ENCODE peak calls at places on chromosomes 3 and 15, in five cellular contexts. L is neuronal stem cell, D is IMR-90, Z is trophoblast cell, M is H1. A is an unnamed sample.

GRCh38 chr3:120410541-120410940 is 40.3 kb downstream of the FSTL1 start:
- DNase-seq in L (no peak), D (no peak), Z (no peak), M (no peak), A (no peak)

GRCh38 chr15:61653110-61653509 is 407.1 kb downstream of the VPS13C start:
- DNase-seq in L (no peak), D (no peak), Z (no peak), M (no peak), A (no peak)

GRCh38 chr3:20073683-20074082 is 33.4 kb downstream of the KAT2B start:
- DNase-seq in L (no peak), D (no peak), Z (peak; percentile 45), M (no peak), A (peak; percentile 55)

GRCh38 chr3:36227982-36228381 is 152.3 kb upstream of the STAC start:
- DNase-seq in L (no peak), D (no peak), Z (no peak), M (no peak), A (no peak)

GRCh38 chr3:120418866-120419490 is 31.8 kb downstream of the FSTL1 start:
- DNase-seq in L (peak; percentile 41), D (no peak), Z (no peak), M (no peak), A (peak; percentile 51)

GRCh38 chr3:152308475-152308844 is 39.7 kb downstream of the MBNL1 start:
- DNase-seq in L (no peak), D (no peak), Z (no peak), M (no peak), A (no peak)

GRCh38 chr3:152768478-152768877 is 66.5 kb upstream of the P2RY1 start:
- DNase-seq in L (no peak), D (no peak), Z (no peak), M (no peak), A (no peak)

GRCh38 chr3:88936837-88937236 is 170.6 kb upstream of the EPHA3 start:
- DNase-seq in L (no peak), D (no peak), Z (no peak), M (no peak), A (no peak)

GRCh38 chr3:168889666-168890065 is 773.8 kb downstream of the MECOM start:
- DNase-seq in L (no peak), D (no peak), Z (peak; percentile 28), M (no peak), A (no peak)

GRCh38 chr3:47629770-47630169 is 51.1 kb upstream of the CSPG5 start:
- DNase-seq in L (no peak), D (no peak), Z (no peak), M (no peak), A (no peak)

GRCh38 chr3:53705774-53706173 is 140.4 kb downstream of the CHDH start:
- DNase-seq in L (no peak), D (no peak), Z (no peak), M (peak; percentile 35), A (no peak)

GRCh38 chr3:190319660-190320059 is 2.6 kb downstream of the CLDN1 start:
- DNase-seq in L (no peak), D (peak; percentile 67), Z (no peak), M (no peak), A (no peak)

GRCh38 chr3:191321019-191321767 is 8.0 kb upstream of the CCDC50 start:
- DNase-seq in L (no peak), D (no peak), Z (peak; percentile 12), M (no peak), A (no peak)

GRCh38 chr3:187291512-187292132 is at the start of gene MASP1:
- DNase-seq in L (peak; percentile 27), D (peak; percentile 38), Z (no peak), M (no peak), A (peak; percentile 73)

GRCh38 chr15:31262901-31263671 is 63.5 kb upstream of the KLF13 start:
- DNase-seq in L (no peak), D (peak; percentile 7), Z (peak; percentile 43), M (peak; percentile 35), A (no peak)

GRCh38 chr3:72579191-72579580 is 269.1 kb downstream of the SHQ1 start:
- DNase-seq in L (no peak), D (no peak), Z (no peak), M (no peak), A (no peak)

GRCh38 chr15:95086543-95087252 is 855.3 kb downstream of the MCTP2 start:
- DNase-seq in L (no peak), D (peak; percentile 76), Z (no peak), M (no peak), A (peak; percentile 79)

GRCh38 chr3:186121271-186121670 is 12.4 kb upstream of the ETV5 start:
- DNase-seq in L (no peak), D (no peak), Z (no peak), M (no peak), A (no peak)

GRCh38 chr3:178562869-178563232 is 26.6 kb downstream of the KCNMB2 start:
- DNase-seq in L (no peak), D (no peak), Z (no peak), M (no peak), A (peak; percentile 23)

GRCh38 chr3:128068156-128068620 is 16.0 kb downstream of the SEC61A1 start:
- DNase-seq in L (peak; percentile 50), D (peak; percentile 55), Z (peak; percentile 59), M (peak; percentile 58), A (peak; percentile 66)

GRCh38 chr15:78343431-78343830 is 3.3 kb downstream of the CRABP1 start:
- DNase-seq in L (no peak), D (no peak), Z (no peak), M (no peak), A (no peak)

GRCh38 chr15:28861031-28861534 is 12.6 kb upstream of the GOLGA6L7 start:
- DNase-seq in L (no peak), D (peak; percentile 8), Z (no peak), M (no peak), A (peak; percentile 7)

GRCh38 chr15:52783191-52783829 is 6.8 kb downstream of the ONECUT1 start:
- DNase-seq in L (peak; percentile 85), D (no peak), Z (peak; percentile 13), M (peak; percentile 84), A (no peak)

GRCh38 chr15:88476635-88477038 is 9.1 kb downstream of the MRPS11 start:
- DNase-seq in L (no peak), D (peak; percentile 55), Z (peak; percentile 65), M (no peak), A (peak; percentile 63)

GRCh38 chr15:53213336-53213735 is 423.2 kb upstream of the ONECUT1 start:
- DNase-seq in L (no peak), D (no peak), Z (no peak), M (no peak), A (no peak)

GRCh38 chr15:71220828-71221227 is 105.6 kb downstream of the THSD4 start:
- DNase-seq in L (no peak), D (no peak), Z (no peak), M (no peak), A (no peak)

GRCh38 chr3:70176224-70176623 is 136.2 kb downstream of the MDFIC2 start:
- DNase-seq in L (no peak), D (no peak), Z (no peak), M (no peak), A (no peak)

GRCh38 chr15:75732809-75733451 is 20.3 kb upstream of the CSPG4 start:
- DNase-seq in L (peak; percentile 67), D (peak; percentile 65), Z (peak; percentile 69), M (peak; percentile 96), A (peak; percentile 72)

GRCh38 chr3:72185549-72186484 is 400.9 kb upstream of the PROK2 start:
- DNase-seq in L (no peak), D (peak; percentile 80), Z (peak; percentile 42), M (no peak), A (peak; percentile 54)

GRCh38 chr3:183387797-183388196 is 40.6 kb downstream of the MCF2L2 start:
- DNase-seq in L (no peak), D (no peak), Z (no peak), M (no peak), A (no peak)

GRCh38 chr15:44033894-44034293 is 161.2 kb downstream of the FRMD5 start:
- DNase-seq in L (no peak), D (peak; percentile 58), Z (peak; percentile 18), M (no peak), A (peak; percentile 38)

GRCh38 chr3:113212845-113213375 is 1.6 kb downstream of the BOC start:
- DNase-seq in L (no peak), D (no peak), Z (no peak), M (no peak), A (no peak)

GRCh38 chr3:113211370-113212154 is at the start of gene BOC:
- DNase-seq in L (peak; percentile 63), D (peak; percentile 68), Z (peak; percentile 69), M (no peak), A (peak; percentile 79)

GRCh38 chr3:113212155-113212844 is 943 bp downstream of the BOC start:
- DNase-seq in L (no peak), D (no peak), Z (peak; percentile 50), M (peak; percentile 75), A (peak; percentile 58)

GRCh38 chr3:113214227-113214626 is 2.9 kb downstream of the BOC start:
- DNase-seq in L (no peak), D (no peak), Z (no peak), M (no peak), A (no peak)

DNA sequence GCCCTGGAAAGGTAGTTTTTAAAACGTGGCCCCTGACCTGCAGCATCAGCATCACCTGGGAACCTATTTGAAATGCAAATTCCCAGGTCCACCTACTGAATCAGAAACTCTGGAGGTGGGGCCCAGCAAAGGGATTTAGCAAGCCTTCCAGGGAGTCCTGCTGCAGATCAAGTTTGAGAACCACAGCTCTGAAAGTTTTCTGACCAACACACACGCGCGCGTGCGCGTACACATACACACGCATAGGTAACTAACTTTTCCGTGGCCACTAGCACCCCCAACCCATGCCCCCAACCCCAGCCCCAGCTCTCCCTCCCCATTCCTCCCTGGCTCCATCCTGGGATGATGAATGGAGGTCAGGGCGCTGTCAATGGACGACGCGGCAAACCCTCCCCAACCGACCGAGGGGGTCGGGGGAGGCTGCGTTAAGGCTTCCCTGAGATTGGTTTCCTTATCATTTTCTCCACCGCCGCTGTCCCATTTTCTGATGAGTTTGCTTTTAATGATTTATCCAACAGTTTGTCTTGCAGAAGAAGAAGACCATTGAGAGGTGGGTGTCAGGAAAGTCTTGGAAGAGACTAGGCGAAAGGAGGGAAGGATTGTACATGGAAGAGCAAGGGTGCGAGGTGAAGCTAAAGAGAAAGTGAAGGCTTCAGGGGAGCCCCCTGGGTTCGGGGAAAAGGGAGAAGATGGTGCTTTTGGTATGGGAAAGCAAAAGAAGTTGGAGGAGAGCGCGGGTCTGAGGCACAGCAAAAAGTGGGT is 568 bp upstream of the BOC start:
- DNase-seq in L (no peak), D (no peak), Z (peak; percentile 12), M (peak; percentile 65), A (peak; percentile 50)
- H3K9ac ChIP-seq in L (peak overlapping the region; percentile 38), D (peak overlapping the region; percentile 64), Z (peak overlapping the region; percentile 14), M (no peak overlapping the region), A (peak overlapping the region; percentile 96)

GRCh38 chr3:138434875-138435772 is 708 bp downstream of the ESYT3 start:
- DNase-seq in L (no peak), D (no peak), Z (peak; percentile 70), M (peak; percentile 66), A (no peak)
- H3K4me3 ChIP-seq in L (peak overlapping the region; percentile 82), D (peak overlapping the region; percentile 34), Z (peak overlapping the region; percentile 71), M (peak overlapping the region; percentile 64), A (peak overlapping the region; percentile 80)

DNA sequence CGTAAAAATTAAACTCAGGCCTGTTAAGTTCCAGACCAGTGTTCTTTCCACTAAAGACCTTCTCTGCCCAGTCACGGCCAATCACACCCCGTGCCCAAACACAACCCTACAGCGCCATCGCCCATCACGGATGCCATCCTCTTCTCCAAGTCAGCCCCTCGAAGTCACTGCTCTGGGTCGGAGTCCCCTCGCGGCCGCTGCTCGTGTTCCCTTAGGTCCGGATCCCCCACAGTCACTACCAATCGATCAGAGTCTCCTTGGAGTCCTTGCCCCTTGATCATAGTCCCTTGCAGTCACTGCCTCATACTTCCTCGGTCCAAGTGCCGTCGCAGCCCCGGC is 491 bp downstream of the PCYT1A start:
- DNase-seq in L (no peak), D (no peak), Z (no peak), M (no peak), A (peak; percentile 59)
- H3K14ac ChIP-seq in L (peak overlapping the region; percentile 0), D (peak overlapping the region; percentile 94), Z (peak overlapping the region; percentile 76), M (no peak overlapping the region), A (peak overlapping the region; percentile 46)

GRCh38 chr3:154243353-154243752 is 80.9 kb downstream of the DHX36 start:
- DNase-seq in L (no peak), D (peak; percentile 15), Z (no peak), M (no peak), A (peak; percentile 17)
- H3K9ac ChIP-seq in L (no peak overlapping the region), D (no peak overlapping the region), Z (no peak overlapping the region), M (no peak overlapping the region), A (peak overlapping the region; percentile 7)

A was measured in mesenchymal stem cell.